ENCODE peak calls at places on chromosome 4, in five cellular contexts. One of them, this sample, is unnamed.

GRCh38 chr4:119663160-119663788 is 34.7 kb upstream of the PDE5A start:
- DNase-seq in dermis microvascular lymphatic vessel endothelial cell: no peak
- DNase-seq in smooth muscle cell of the brain vasculature: no peak
- DNase-seq in glutamatergic neuron: no peak
- DNase-seq in A172: no peak
- DNase-seq in this sample: no peak

GRCh38 chr4:61068745-61069144 is 131.4 kb upstream of the ADGRL3 start:
- DNase-seq in dermis microvascular lymphatic vessel endothelial cell: no peak
- DNase-seq in smooth muscle cell of the brain vasculature: no peak
- DNase-seq in glutamatergic neuron: no peak
- DNase-seq in A172: peak
- DNase-seq in this sample: no peak

GRCh38 chr4:2411786-2412510 is 6.5 kb downstream of the ZFYVE28 start:
- DNase-seq in dermis microvascular lymphatic vessel endothelial cell: no peak
- DNase-seq in smooth muscle cell of the brain vasculature: no peak
- DNase-seq in glutamatergic neuron: no peak
- DNase-seq in A172: no peak
- DNase-seq in this sample: no peak

GRCh38 chr4:92234393-92235176 is 69.2 kb upstream of the GRID2 start:
- DNase-seq in dermis microvascular lymphatic vessel endothelial cell: no peak
- DNase-seq in smooth muscle cell of the brain vasculature: peak
- DNase-seq in glutamatergic neuron: no peak
- DNase-seq in A172: peak
- DNase-seq in this sample: no peak

GRCh38 chr4:109301691-109302365 is 630 bp downstream of the COL25A1 start:
- DNase-seq in dermis microvascular lymphatic vessel endothelial cell: no peak
- DNase-seq in smooth muscle cell of the brain vasculature: no peak
- DNase-seq in glutamatergic neuron: peak
- DNase-seq in A172: no peak
- DNase-seq in this sample: no peak

GRCh38 chr4:168846414-168846813 is 163.6 kb downstream of the CBR4 start:
- DNase-seq in dermis microvascular lymphatic vessel endothelial cell: no peak
- DNase-seq in smooth muscle cell of the brain vasculature: no peak
- DNase-seq in glutamatergic neuron: no peak
- DNase-seq in A172: no peak
- DNase-seq in this sample: no peak

GRCh38 chr4:149823770-149824221 is 8.2 kb upstream of the IQCM start:
- DNase-seq in dermis microvascular lymphatic vessel endothelial cell: peak
- DNase-seq in smooth muscle cell of the brain vasculature: peak
- DNase-seq in glutamatergic neuron: no peak
- DNase-seq in A172: peak
- DNase-seq in this sample: no peak

GRCh38 chr4:26152051-26152450 is 168.8 kb upstream of the RBPJ start:
- DNase-seq in dermis microvascular lymphatic vessel endothelial cell: no peak
- DNase-seq in smooth muscle cell of the brain vasculature: no peak
- DNase-seq in glutamatergic neuron: no peak
- DNase-seq in A172: no peak
- DNase-seq in this sample: no peak

GRCh38 chr4:33400504-33400903 is 2680.3 kb downstream of the PCDH7 start:
- DNase-seq in dermis microvascular lymphatic vessel endothelial cell: no peak
- DNase-seq in smooth muscle cell of the brain vasculature: no peak
- DNase-seq in glutamatergic neuron: no peak
- DNase-seq in A172: no peak
- DNase-seq in this sample: no peak

GRCh38 chr4:95050980-95051688 is 293.4 kb downstream of the BMPR1B start:
- DNase-seq in dermis microvascular lymphatic vessel endothelial cell: no peak
- DNase-seq in smooth muscle cell of the brain vasculature: no peak
- DNase-seq in glutamatergic neuron: no peak
- DNase-seq in A172: no peak
- DNase-seq in this sample: no peak

GRCh38 chr4:62260256-62260655 is 1060.1 kb downstream of the ADGRL3 start:
- DNase-seq in dermis microvascular lymphatic vessel endothelial cell: no peak
- DNase-seq in smooth muscle cell of the brain vasculature: no peak
- DNase-seq in glutamatergic neuron: no peak
- DNase-seq in A172: peak
- DNase-seq in this sample: no peak

GRCh38 chr4:100591156-100591876 is 73.5 kb upstream of the EMCN start:
- DNase-seq in dermis microvascular lymphatic vessel endothelial cell: peak
- DNase-seq in smooth muscle cell of the brain vasculature: no peak
- DNase-seq in glutamatergic neuron: no peak
- DNase-seq in A172: no peak
- DNase-seq in this sample: no peak

GRCh38 chr4:109332926-109333464 is 30.5 kb upstream of the COL25A1 start:
- DNase-seq in dermis microvascular lymphatic vessel endothelial cell: no peak
- DNase-seq in smooth muscle cell of the brain vasculature: no peak
- DNase-seq in glutamatergic neuron: peak
- DNase-seq in A172: no peak
- DNase-seq in this sample: no peak

GRCh38 chr4:176259330-176260090 is 9.5 kb downstream of the ASB5 start:
- DNase-seq in dermis microvascular lymphatic vessel endothelial cell: no peak
- DNase-seq in smooth muscle cell of the brain vasculature: no peak
- DNase-seq in glutamatergic neuron: no peak
- DNase-seq in A172: peak
- DNase-seq in this sample: no peak

GRCh38 chr4:31141141-31141811 is 421.1 kb downstream of the PCDH7 start:
- DNase-seq in dermis microvascular lymphatic vessel endothelial cell: no peak
- DNase-seq in smooth muscle cell of the brain vasculature: no peak
- DNase-seq in glutamatergic neuron: no peak
- DNase-seq in A172: no peak
- DNase-seq in this sample: no peak

GRCh38 chr4:95061220-95061619 is 303.5 kb downstream of the BMPR1B start:
- DNase-seq in dermis microvascular lymphatic vessel endothelial cell: no peak
- DNase-seq in smooth muscle cell of the brain vasculature: no peak
- DNase-seq in glutamatergic neuron: no peak
- DNase-seq in A172: no peak
- DNase-seq in this sample: no peak

GRCh38 chr4:76783836-76784235 is 114.1 kb downstream of the SOWAHB start:
- DNase-seq in dermis microvascular lymphatic vessel endothelial cell: no peak
- DNase-seq in smooth muscle cell of the brain vasculature: no peak
- DNase-seq in glutamatergic neuron: no peak
- DNase-seq in A172: no peak
- DNase-seq in this sample: no peak

GRCh38 chr4:166195101-166195500 is 322.1 kb downstream of the TLL1 start:
- DNase-seq in dermis microvascular lymphatic vessel endothelial cell: no peak
- DNase-seq in smooth muscle cell of the brain vasculature: no peak
- DNase-seq in glutamatergic neuron: no peak
- DNase-seq in A172: no peak
- DNase-seq in this sample: no peak

GRCh38 chr4:177569443-177569842 is 127.2 kb upstream of the AGA start:
- DNase-seq in dermis microvascular lymphatic vessel endothelial cell: no peak
- DNase-seq in smooth muscle cell of the brain vasculature: no peak
- DNase-seq in glutamatergic neuron: no peak
- DNase-seq in A172: no peak
- DNase-seq in this sample: no peak

GRCh38 chr4:7908668-7909067 is 31.0 kb downstream of the AFAP1 start:
- DNase-seq in dermis microvascular lymphatic vessel endothelial cell: no peak
- DNase-seq in smooth muscle cell of the brain vasculature: no peak
- DNase-seq in glutamatergic neuron: no peak
- DNase-seq in A172: no peak
- DNase-seq in this sample: no peak

GRCh38 chr4:46975841-46976551 is 17.4 kb downstream of the GABRA4 start:
- DNase-seq in dermis microvascular lymphatic vessel endothelial cell: no peak
- DNase-seq in smooth muscle cell of the brain vasculature: no peak
- DNase-seq in glutamatergic neuron: no peak
- DNase-seq in A172: no peak
- DNase-seq in this sample: no peak

GRCh38 chr4:6892190-6892908 is 17.3 kb upstream of the TBC1D14 start:
- DNase-seq in dermis microvascular lymphatic vessel endothelial cell: no peak
- DNase-seq in smooth muscle cell of the brain vasculature: no peak
- DNase-seq in glutamatergic neuron: peak
- DNase-seq in A172: peak
- DNase-seq in this sample: no peak

GRCh38 chr4:183349673-183350072 is 27.4 kb upstream of the CLDN24 start:
- DNase-seq in dermis microvascular lymphatic vessel endothelial cell: no peak
- DNase-seq in smooth muscle cell of the brain vasculature: no peak
- DNase-seq in glutamatergic neuron: no peak
- DNase-seq in A172: peak
- DNase-seq in this sample: no peak

GRCh38 chr4:78040431-78040830 is 16.7 kb upstream of the FRAS1 start:
- DNase-seq in dermis microvascular lymphatic vessel endothelial cell: no peak
- DNase-seq in smooth muscle cell of the brain vasculature: no peak
- DNase-seq in glutamatergic neuron: no peak
- DNase-seq in A172: no peak
- DNase-seq in this sample: no peak